ENCODE peak calls at places on chromosome 16, in six cellular contexts. One of them, this sample, is unnamed.

GRCh38 chr16:73713301-73713700 is 583.3 kb upstream of the PSMD7 start:
- DNase-seq in EL: no peak
- DNase-seq in brain pericyte: no peak
- DNase-seq in activated T-cell treated with anti-CD3 and anti-CD28 coated beads for 1 hour: no peak
- DNase-seq in MG63: no peak
- DNase-seq in naive thymus-derived CD8-positive, alpha-beta T cell: no peak
- DNase-seq in this sample: no peak

GRCh38 chr16:87043273-87044030 is 273.7 kb downstream of the C16orf95 start:
- DNase-seq in naive thymus-derived CD8-positive, alpha-beta T cell: no peak
- DNase-seq in activated T-cell treated with anti-CD3 and anti-CD28 coated beads for 1 hour: no peak
- DNase-seq in brain pericyte: no peak
- DNase-seq in EL: no peak
- DNase-seq in MG63: no peak
- DNase-seq in this sample: no peak

GRCh38 chr16:89300311-89300975 is 82.9 kb downstream of the ZNF778 start:
- DNase-seq in activated T-cell treated with anti-CD3 and anti-CD28 coated beads for 1 hour: no peak
- DNase-seq in EL: no peak
- DNase-seq in brain pericyte: no peak
- DNase-seq in naive thymus-derived CD8-positive, alpha-beta T cell: no peak
- DNase-seq in MG63: no peak
- DNase-seq in this sample: no peak

GRCh38 chr16:61862756-61863155 is 173.5 kb downstream of the CDH8 start:
- DNase-seq in EL: no peak
- DNase-seq in MG63: no peak
- DNase-seq in naive thymus-derived CD8-positive, alpha-beta T cell: no peak
- DNase-seq in activated T-cell treated with anti-CD3 and anti-CD28 coated beads for 1 hour: no peak
- DNase-seq in brain pericyte: no peak
- DNase-seq in this sample: no peak

GRCh38 chr16:49492090-49492801 is 118.6 kb downstream of the C16orf78 start:
- DNase-seq in MG63: peak
- DNase-seq in activated T-cell treated with anti-CD3 and anti-CD28 coated beads for 1 hour: peak
- DNase-seq in brain pericyte: no peak
- DNase-seq in EL: no peak
- DNase-seq in naive thymus-derived CD8-positive, alpha-beta T cell: peak
- DNase-seq in this sample: no peak

GRCh38 chr16:85445779-85446222 is 167.3 kb upstream of the GSE1 start:
- DNase-seq in EL: no peak
- DNase-seq in brain pericyte: no peak
- DNase-seq in activated T-cell treated with anti-CD3 and anti-CD28 coated beads for 1 hour: no peak
- DNase-seq in naive thymus-derived CD8-positive, alpha-beta T cell: no peak
- DNase-seq in MG63: no peak
- DNase-seq in this sample: no peak

GRCh38 chr16:67857547-67858233 is 10.2 kb upstream of the CENPT start:
- DNase-seq in MG63: peak
- DNase-seq in naive thymus-derived CD8-positive, alpha-beta T cell: no peak
- DNase-seq in activated T-cell treated with anti-CD3 and anti-CD28 coated beads for 1 hour: peak
- DNase-seq in brain pericyte: no peak
- DNase-seq in EL: peak
- DNase-seq in this sample: no peak

GRCh38 chr16:1723450-1724147 is 17.6 kb downstream of the MAPK8IP3 start:
- DNase-seq in brain pericyte: no peak
- DNase-seq in MG63: peak
- DNase-seq in activated T-cell treated with anti-CD3 and anti-CD28 coated beads for 1 hour: peak
- DNase-seq in EL: peak
- DNase-seq in naive thymus-derived CD8-positive, alpha-beta T cell: no peak
- DNase-seq in this sample: no peak

GRCh38 chr16:85728879-85729278 is 22.0 kb downstream of the C16orf74 start:
- DNase-seq in naive thymus-derived CD8-positive, alpha-beta T cell: no peak
- DNase-seq in brain pericyte: no peak
- DNase-seq in EL: no peak
- DNase-seq in MG63: no peak
- DNase-seq in activated T-cell treated with anti-CD3 and anti-CD28 coated beads for 1 hour: no peak
- DNase-seq in this sample: no peak

GRCh38 chr16:70254965-70255286 is 3.2 kb upstream of the EXOSC6 start:
- DNase-seq in naive thymus-derived CD8-positive, alpha-beta T cell: no peak
- DNase-seq in brain pericyte: no peak
- DNase-seq in activated T-cell treated with anti-CD3 and anti-CD28 coated beads for 1 hour: no peak
- DNase-seq in EL: no peak
- DNase-seq in MG63: no peak
- DNase-seq in this sample: no peak

GRCh38 chr16:46607529-46607928 is 13.7 kb downstream of the SHCBP1 start:
- DNase-seq in brain pericyte: no peak
- DNase-seq in EL: peak
- DNase-seq in naive thymus-derived CD8-positive, alpha-beta T cell: no peak
- DNase-seq in activated T-cell treated with anti-CD3 and anti-CD28 coated beads for 1 hour: no peak
- DNase-seq in MG63: no peak
- DNase-seq in this sample: no peak

GRCh38 chr16:4324871-4325740 is 9.2 kb downstream of the GLIS2 start:
- DNase-seq in brain pericyte: no peak
- DNase-seq in EL: no peak
- DNase-seq in MG63: no peak
- DNase-seq in activated T-cell treated with anti-CD3 and anti-CD28 coated beads for 1 hour: no peak
- DNase-seq in naive thymus-derived CD8-positive, alpha-beta T cell: no peak
- DNase-seq in this sample: no peak

GRCh38 chr16:57061084-57061905 is 31.1 kb upstream of the CPNE2 start:
- DNase-seq in EL: peak
- DNase-seq in brain pericyte: no peak
- DNase-seq in naive thymus-derived CD8-positive, alpha-beta T cell: no peak
- DNase-seq in MG63: peak
- DNase-seq in activated T-cell treated with anti-CD3 and anti-CD28 coated beads for 1 hour: no peak
- DNase-seq in this sample: no peak

GRCh38 chr16:9128346-9129342 is 37.2 kb downstream of the HAPSTR1 start:
- DNase-seq in brain pericyte: no peak
- DNase-seq in activated T-cell treated with anti-CD3 and anti-CD28 coated beads for 1 hour: no peak
- DNase-seq in EL: no peak
- DNase-seq in MG63: no peak
- DNase-seq in naive thymus-derived CD8-positive, alpha-beta T cell: no peak
- DNase-seq in this sample: no peak

GRCh38 chr16:59192551-59193199 is 458.6 kb upstream of the GOT2 start:
- DNase-seq in naive thymus-derived CD8-positive, alpha-beta T cell: no peak
- DNase-seq in EL: peak
- DNase-seq in activated T-cell treated with anti-CD3 and anti-CD28 coated beads for 1 hour: no peak
- DNase-seq in MG63: peak
- DNase-seq in brain pericyte: no peak
- DNase-seq in this sample: no peak

GRCh38 chr16:52556083-52556482 is 9.1 kb upstream of the TOX3 start:
- DNase-seq in brain pericyte: no peak
- DNase-seq in naive thymus-derived CD8-positive, alpha-beta T cell: no peak
- DNase-seq in EL: no peak
- DNase-seq in activated T-cell treated with anti-CD3 and anti-CD28 coated beads for 1 hour: no peak
- DNase-seq in MG63: no peak
- DNase-seq in this sample: no peak

GRCh38 chr16:66352304-66352703 is 14.2 kb upstream of the CDH5 start:
- DNase-seq in EL: no peak
- DNase-seq in brain pericyte: no peak
- DNase-seq in MG63: no peak
- DNase-seq in activated T-cell treated with anti-CD3 and anti-CD28 coated beads for 1 hour: no peak
- DNase-seq in naive thymus-derived CD8-positive, alpha-beta T cell: no peak
- DNase-seq in this sample: no peak

GRCh38 chr16:12305081-12305596 is 328.6 kb downstream of the SNX29 start:
- DNase-seq in MG63: no peak
- DNase-seq in brain pericyte: no peak
- DNase-seq in EL: no peak
- DNase-seq in naive thymus-derived CD8-positive, alpha-beta T cell: no peak
- DNase-seq in activated T-cell treated with anti-CD3 and anti-CD28 coated beads for 1 hour: no peak
- DNase-seq in this sample: no peak

GRCh38 chr16:59597269-59597668 is 863.2 kb upstream of the GOT2 start:
- DNase-seq in naive thymus-derived CD8-positive, alpha-beta T cell: no peak
- DNase-seq in activated T-cell treated with anti-CD3 and anti-CD28 coated beads for 1 hour: no peak
- DNase-seq in MG63: peak
- DNase-seq in EL: peak
- DNase-seq in brain pericyte: no peak
- DNase-seq in this sample: no peak

GRCh38 chr16:48335961-48336360 is 49.3 kb downstream of the SIAH1 start:
- DNase-seq in activated T-cell treated with anti-CD3 and anti-CD28 coated beads for 1 hour: no peak
- DNase-seq in MG63: no peak
- DNase-seq in naive thymus-derived CD8-positive, alpha-beta T cell: no peak
- DNase-seq in brain pericyte: no peak
- DNase-seq in EL: peak
- DNase-seq in this sample: no peak

GRCh38 chr16:49961087-49961486 is 63.9 kb upstream of the CNEP1R1 start:
- DNase-seq in brain pericyte: no peak
- DNase-seq in activated T-cell treated with anti-CD3 and anti-CD28 coated beads for 1 hour: no peak
- DNase-seq in MG63: no peak
- DNase-seq in EL: peak
- DNase-seq in naive thymus-derived CD8-positive, alpha-beta T cell: no peak
- DNase-seq in this sample: no peak

GRCh38 chr16:87310610-87311009 is 6.6 kb downstream of the C16orf95 start:
- DNase-seq in brain pericyte: no peak
- DNase-seq in MG63: no peak
- DNase-seq in activated T-cell treated with anti-CD3 and anti-CD28 coated beads for 1 hour: no peak
- DNase-seq in EL: no peak
- DNase-seq in naive thymus-derived CD8-positive, alpha-beta T cell: no peak
- DNase-seq in this sample: no peak

GRCh38 chr16:31502981-31503380 is 5.2 kb downstream of the RUSF1 start:
- DNase-seq in EL: no peak
- DNase-seq in activated T-cell treated with anti-CD3 and anti-CD28 coated beads for 1 hour: no peak
- DNase-seq in naive thymus-derived CD8-positive, alpha-beta T cell: no peak
- DNase-seq in MG63: no peak
- DNase-seq in brain pericyte: no peak
- DNase-seq in this sample: no peak

GRCh38 chr16:11547517-11547916 is 39.2 kb downstream of the LITAF start:
- DNase-seq in naive thymus-derived CD8-positive, alpha-beta T cell: no peak
- DNase-seq in activated T-cell treated with anti-CD3 and anti-CD28 coated beads for 1 hour: no peak
- DNase-seq in MG63: no peak
- DNase-seq in EL: no peak
- DNase-seq in brain pericyte: no peak
- DNase-seq in this sample: no peak

GRCh38 chr16:57814896-57815295 is 12.6 kb upstream of the KIFC3 start:
- DNase-seq in activated T-cell treated with anti-CD3 and anti-CD28 coated beads for 1 hour: no peak
- DNase-seq in EL: no peak
- DNase-seq in MG63: no peak
- DNase-seq in naive thymus-derived CD8-positive, alpha-beta T cell: no peak
- DNase-seq in brain pericyte: no peak
- DNase-seq in this sample: no peak

GRCh38 chr16:4945560-4946502 is 8.9 kb upstream of the PPL start:
- DNase-seq in naive thymus-derived CD8-positive, alpha-beta T cell: no peak
- DNase-seq in MG63: peak
- DNase-seq in brain pericyte: no peak
- DNase-seq in activated T-cell treated with anti-CD3 and anti-CD28 coated beads for 1 hour: no peak
- DNase-seq in EL: peak
- DNase-seq in this sample: no peak

GRCh38 chr16:11049396-11050059 is 105.2 kb downstream of the CLEC16A start:
- DNase-seq in brain pericyte: no peak
- DNase-seq in activated T-cell treated with anti-CD3 and anti-CD28 coated beads for 1 hour: no peak
- DNase-seq in EL: peak
- DNase-seq in MG63: peak
- DNase-seq in naive thymus-derived CD8-positive, alpha-beta T cell: no peak
- DNase-seq in this sample: no peak

GRCh38 chr16:83200005-83200779 is 573.4 kb downstream of the CDH13 start:
- DNase-seq in MG63: no peak
- DNase-seq in EL: peak
- DNase-seq in naive thymus-derived CD8-positive, alpha-beta T cell: no peak
- DNase-seq in brain pericyte: no peak
- DNase-seq in activated T-cell treated with anti-CD3 and anti-CD28 coated beads for 1 hour: no peak
- DNase-seq in this sample: no peak

GRCh38 chr16:74226361-74226979 is 70.1 kb upstream of the PSMD7 start:
- DNase-seq in EL: peak
- DNase-seq in brain pericyte: no peak
- DNase-seq in MG63: no peak
- DNase-seq in naive thymus-derived CD8-positive, alpha-beta T cell: no peak
- DNase-seq in activated T-cell treated with anti-CD3 and anti-CD28 coated beads for 1 hour: no peak
- DNase-seq in this sample: no peak

GRCh38 chr16:8854298-8854948 is 14.4 kb downstream of the CARHSP1 start:
- DNase-seq in MG63: no peak
- DNase-seq in brain pericyte: no peak
- DNase-seq in activated T-cell treated with anti-CD3 and anti-CD28 coated beads for 1 hour: no peak
- DNase-seq in EL: no peak
- DNase-seq in naive thymus-derived CD8-positive, alpha-beta T cell: no peak
- DNase-seq in this sample: no peak

GRCh38 chr16:81745704-81746558 is 33.2 kb upstream of the PLCG2 start:
- DNase-seq in naive thymus-derived CD8-positive, alpha-beta T cell: peak
- DNase-seq in activated T-cell treated with anti-CD3 and anti-CD28 coated beads for 1 hour: peak
- DNase-seq in EL: peak
- DNase-seq in MG63: peak
- DNase-seq in brain pericyte: no peak
- DNase-seq in this sample: peak

GRCh38 chr16:68737046-68737729 is at the start of gene CDH1:
- DNase-seq in activated T-cell treated with anti-CD3 and anti-CD28 coated beads for 1 hour: peak
- DNase-seq in EL: no peak
- DNase-seq in naive thymus-derived CD8-positive, alpha-beta T cell: peak
- DNase-seq in brain pericyte: no peak
- DNase-seq in MG63: no peak
- DNase-seq in this sample: no peak

GRCh38 chr16:31386157-31386984 is 6.8 kb upstream of the ITGAD start:
- DNase-seq in activated T-cell treated with anti-CD3 and anti-CD28 coated beads for 1 hour: no peak
- DNase-seq in brain pericyte: no peak
- DNase-seq in MG63: no peak
- DNase-seq in naive thymus-derived CD8-positive, alpha-beta T cell: no peak
- DNase-seq in EL: peak
- DNase-seq in this sample: no peak

GRCh38 chr16:49924078-49924477 is 68.2 kb upstream of the ZNF423 start:
- DNase-seq in naive thymus-derived CD8-positive, alpha-beta T cell: no peak
- DNase-seq in brain pericyte: no peak
- DNase-seq in activated T-cell treated with anti-CD3 and anti-CD28 coated beads for 1 hour: no peak
- DNase-seq in MG63: peak
- DNase-seq in EL: peak
- DNase-seq in this sample: no peak

GRCh38 chr16:10970065-10970464 is 25.7 kb downstream of the CLEC16A start:
- DNase-seq in MG63: peak
- DNase-seq in naive thymus-derived CD8-positive, alpha-beta T cell: no peak
- DNase-seq in brain pericyte: no peak
- DNase-seq in activated T-cell treated with anti-CD3 and anti-CD28 coated beads for 1 hour: no peak
- DNase-seq in EL: no peak
- DNase-seq in this sample: no peak

GRCh38 chr16:68086336-68086821 is 1.2 kb downstream of the NFATC3 start:
- DNase-seq in activated T-cell treated with anti-CD3 and anti-CD28 coated beads for 1 hour: no peak
- DNase-seq in MG63: no peak
- DNase-seq in brain pericyte: no peak
- DNase-seq in naive thymus-derived CD8-positive, alpha-beta T cell: no peak
- DNase-seq in EL: peak
- DNase-seq in this sample: no peak

GRCh38 chr16:30902070-30902972 is 5.9 kb downstream of the CTF1 start:
- DNase-seq in EL: peak
- DNase-seq in MG63: peak
- DNase-seq in naive thymus-derived CD8-positive, alpha-beta T cell: peak
- DNase-seq in activated T-cell treated with anti-CD3 and anti-CD28 coated beads for 1 hour: peak
- DNase-seq in brain pericyte: no peak
- DNase-seq in this sample: no peak

GRCh38 chr16:88049020-88049419 is 97.8 kb downstream of the BANP start:
- DNase-seq in naive thymus-derived CD8-positive, alpha-beta T cell: no peak
- DNase-seq in activated T-cell treated with anti-CD3 and anti-CD28 coated beads for 1 hour: no peak
- DNase-seq in MG63: no peak
- DNase-seq in EL: no peak
- DNase-seq in brain pericyte: no peak
- DNase-seq in this sample: no peak